ENCODE peak calls at places on chromosomes 16 and 17, in ten cellular contexts. V is NCI-H1436; A is EL; F is colonic mucosa; X is midbrain; U is fibroblast of pulmonary artery; Q is renal cortical epithelial cell; H is activated T-cell treated with anti-CD3 and anti-CD28 coated beads for 1 hour; N is A549; M is activated T-helper 1 cell treated with anti-CD3 and anti-CD28 coated beads, Interleukin-12 subunit alpha, Interleukin-12 subunit beta, Interleukin-2, Interleukin-4 antibody, amounts not matched to agents 30 ng/mL and 10 ng/mL and 1 ng/mL, durations not matched to agents 14 hours and 24 hours and 36 hours. I is an unnamed sample.
A peak's percentile ranks its signal among the peaks of the same experiment; 100 is the strongest.

GRCh38 chr16:21001262-21001661 is 100.7 kb downstream of the LYRM1 start:
- DNase-seq in Q (peak; percentile 10), N (peak; percentile 18), V (no peak), A (peak; percentile 30), U (peak; percentile 32), F (peak; percentile 32), X (no peak), M (no peak), H (no peak), I (no peak)

GRCh38 chr16:54285414-54286066 is 1.0 kb downstream of the IRX3 start:
- DNase-seq in U (peak; percentile 22), Q (no peak), V (no peak), H (no peak), A (peak; percentile 68), M (no peak), N (no peak), F (no peak), X (no peak), I (no peak)

GRCh38 chr16:50688083-50688482 is 5.3 kb upstream of the NOD2 start:
- DNase-seq in H (no peak), N (no peak), X (no peak), F (no peak), A (no peak), U (no peak), Q (no peak), V (no peak), M (no peak), I (no peak)

GRCh38 chr17:7589204-7589868 is 558 bp downstream of the SOX15 start:
- DNase-seq in V (no peak), Q (peak; percentile 59), A (peak; percentile 89), F (peak; percentile 82), U (peak; percentile 88), N (no peak), X (peak; percentile 87), M (peak; percentile 52), H (peak; percentile 54), I (peak; percentile 84)

GRCh38 chr16:19859166-19859565 is 25.5 kb downstream of the GPRC5B start:
- DNase-seq in H (no peak), N (no peak), M (no peak), A (no peak), F (no peak), U (no peak), V (no peak), X (no peak), Q (no peak), I (no peak)

GRCh38 chr17:58117382-58117781 is 30.8 kb upstream of the OR4D1 start:
- DNase-seq in V (no peak), N (no peak), X (no peak), M (no peak), Q (no peak), F (no peak), H (no peak), U (no peak), A (no peak), I (no peak)

GRCh38 chr17:75695830-75696271 is 25.4 kb upstream of the ITGB4 start:
- DNase-seq in U (no peak), H (no peak), N (no peak), Q (no peak), M (no peak), V (no peak), A (no peak), X (peak; percentile 44), F (peak; percentile 75), I (peak; percentile 57)

GRCh38 chr17:79946352-79947231 is 89.1 kb downstream of the TBC1D16 start:
- DNase-seq in X (no peak), H (no peak), F (peak; percentile 15), V (no peak), N (no peak), U (no peak), Q (no peak), A (no peak), M (no peak), I (no peak)

GRCh38 chr16:85429776-85430522 is 183.2 kb upstream of the GSE1 start:
- DNase-seq in M (no peak), F (peak; percentile 11), A (no peak), Q (no peak), X (no peak), N (no peak), V (no peak), H (no peak), U (no peak), I (no peak)

GRCh38 chr16:76910931-76911330 is 280.1 kb upstream of the MON1B start:
- DNase-seq in N (peak; percentile 24), F (no peak), V (no peak), M (no peak), U (peak; percentile 96), X (no peak), A (no peak), Q (peak; percentile 90), H (no peak), I (no peak)

GRCh38 chr17:81819648-81820171 is 13.4 kb downstream of the MCRIP1 start:
- DNase-seq in X (no peak), F (no peak), V (no peak), Q (no peak), N (no peak), A (no peak), U (no peak), H (no peak), M (no peak), I (no peak)

GRCh38 chr16:88380619-88381018 is 2.1 kb upstream of the ZNF469 start:
- DNase-seq in X (no peak), U (no peak), Q (no peak), N (no peak), M (no peak), V (no peak), A (no peak), F (no peak), H (no peak), I (no peak)

GRCh38 chr16:22075043-22075757 is 17.1 kb upstream of the VWA3A start:
- DNase-seq in N (no peak), H (no peak), A (peak; percentile 59), U (no peak), X (no peak), V (no peak), F (no peak), Q (peak; percentile 37), M (no peak), I (no peak)

GRCh38 chr16:52611817-52612673 is 65.1 kb upstream of the TOX3 start:
- DNase-seq in F (peak; percentile 80), A (no peak), M (no peak), H (no peak), X (no peak), V (no peak), Q (peak; percentile 95), N (peak; percentile 18), U (no peak), I (peak; percentile 77)

GRCh38 chr17:76585649-76586593 is at the start of gene ST6GALNAC2:
- DNase-seq in U (peak; percentile 42), H (no peak), V (peak; percentile 75), F (peak; percentile 75), Q (no peak), N (peak; percentile 70), M (peak; percentile 14), A (peak; percentile 66), X (peak; percentile 46), I (peak; percentile 30)

GRCh38 chr16:89094252-89094901 is 725 bp downstream of the ACSF3 start:
- DNase-seq in V (no peak), M (no peak), N (peak; percentile 31), H (no peak), X (no peak), F (peak; percentile 46), A (peak; percentile 32), U (no peak), Q (peak; percentile 16), I (no peak)

GRCh38 chr16:17129971-17130370 is 340.8 kb downstream of the XYLT1 start:
- DNase-seq in A (no peak), Q (no peak), V (no peak), H (no peak), N (no peak), M (no peak), F (no peak), U (no peak), X (peak; percentile 9), I (no peak)

GRCh38 chr16:56388209-56388608 is 37.1 kb downstream of the AMFR start:
- DNase-seq in M (no peak), Q (no peak), A (peak; percentile 59), H (no peak), N (no peak), U (no peak), X (no peak), V (no peak), F (no peak), I (no peak)

GRCh38 chr17:59327136-59327878 is 4.1 kb upstream of the YPEL2 start:
- DNase-seq in U (peak; percentile 79), X (no peak), M (no peak), Q (no peak), H (no peak), A (no peak), N (no peak), F (no peak), V (no peak), I (no peak)

GRCh38 chr16:66293207-66293735 is 73.2 kb upstream of the CDH5 start:
- DNase-seq in A (no peak), X (no peak), H (no peak), N (no peak), F (no peak), Q (no peak), U (no peak), M (no peak), V (no peak), I (no peak)

GRCh38 chr17:386145-386876 is 33.7 kb upstream of the RPH3AL start:
- DNase-seq in F (peak; percentile 89), H (peak; percentile 70), A (peak; percentile 53), U (peak; percentile 21), N (peak; percentile 96), V (peak; percentile 56), Q (no peak), M (peak; percentile 46), X (peak; percentile 23), I (peak; percentile 79)

GRCh38 chr17:44555056-44555455 is 2.2 kb upstream of the FZD2 start:
- DNase-seq in X (no peak), N (no peak), V (no peak), A (peak; percentile 73), F (no peak), H (no peak), U (no peak), M (no peak), Q (no peak), I (no peak)

GRCh38 chr17:11853321-11854151 is 143.7 kb downstream of the ZNF18 start:
- DNase-seq in N (no peak), H (no peak), V (no peak), U (no peak), A (no peak), Q (no peak), M (no peak), X (peak; percentile 67), F (no peak), I (no peak)

GRCh38 chr17:50279639-50280038 is 5.4 kb downstream of the TMEM92 start:
- DNase-seq in Q (no peak), A (no peak), F (no peak), N (no peak), M (no peak), H (no peak), X (no peak), U (no peak), V (no peak), I (no peak)

GRCh38 chr16:75152635-75153034 is 4.3 kb downstream of the ZFP1 start:
- DNase-seq in F (no peak), A (no peak), H (no peak), X (no peak), V (no peak), N (no peak), Q (no peak), U (no peak), M (no peak), I (no peak)

GRCh38 chr17:27408891-27409290 is 47.4 kb upstream of the KSR1 start:
- DNase-seq in A (peak; percentile 49), X (no peak), N (no peak), F (no peak), M (no peak), U (peak; percentile 44), V (no peak), Q (peak; percentile 20), H (no peak), I (no peak)

I was measured in mucosa of gallbladder.